ENCODE peak calls at places on chromosomes 11 and 22, in four cellular contexts. T is stimulated activated CD8-positive, alpha-beta memory T cell treated with anti-CD3 and anti-CD28 coated beads, Interleukin-4, amount 100 ng/mL, for 1 hour; V is fibroblast of mammary gland; U is fibroblast of pulmonary artery. J is an unnamed sample.

GRCh38 chr11:63537293-63538101 is 889 bp downstream of the PLAAT4 start:
- DNase-seq in T (no peak), V (peak), U (peak), J (no peak)

GRCh38 chr22:46528121-46528610 is 9.3 kb downstream of the CELSR1 start:
- DNase-seq in T (no peak), V (no peak), U (peak), J (peak)

GRCh38 chr11:16001044-16001568 is 355.2 kb downstream of the SOX6 start:
- DNase-seq in T (no peak), V (no peak), U (no peak), J (no peak)

GRCh38 chr11:7651140-7651551 is 22.2 kb downstream of the CYB5R2 start:
- DNase-seq in T (no peak), V (peak), U (no peak), J (peak)

GRCh38 chr22:31350410-31350863 is 4.3 kb upstream of the PATZ1 start:
- DNase-seq in T (no peak), V (peak), U (peak), J (no peak)

GRCh38 chr22:32585737-32586136 is 111.1 kb downstream of the FBXO7 start:
- DNase-seq in T (no peak), V (no peak), U (no peak), J (no peak)

GRCh38 chr22:23670378-23671295 is 20.2 kb upstream of the RGL4 start:
- DNase-seq in T (no peak), V (no peak), U (no peak), J (no peak)

GRCh38 chr11:85299247-85299646 is 327.9 kb downstream of the DLG2 start:
- DNase-seq in T (no peak), V (peak), U (no peak), J (no peak)

GRCh38 chr11:2942872-2943710 is 13.9 kb upstream of the PHLDA2 start:
- DNase-seq in T (no peak), V (no peak), U (no peak), J (no peak)

GRCh38 chr11:11584446-11584810 is 37.4 kb downstream of the GALNT18 start:
- DNase-seq in T (no peak), V (peak), U (peak), J (peak)

GRCh38 chr11:95570845-95571244 is 218.7 kb downstream of the FAM76B start:
- DNase-seq in T (no peak), V (no peak), U (no peak), J (no peak)

GRCh38 chr11:1436468-1437030 is 46.8 kb downstream of the BRSK2 start:
- DNase-seq in T (no peak), V (no peak), U (no peak), J (no peak)

GRCh38 chr11:47980093-47980906 is at the start of gene PTPRJ:
- DNase-seq in T (no peak), V (no peak), U (peak), J (peak)

GRCh38 chr11:113462830-113463229 is 12.4 kb downstream of the DRD2 start:
- DNase-seq in T (no peak), V (no peak), U (no peak), J (no peak)

GRCh38 chr11:116598036-116598435 is 174.8 kb downstream of the BUD13 start:
- DNase-seq in T (no peak), V (no peak), U (no peak), J (no peak)

GRCh38 chr11:45262900-45263299 is 23.2 kb downstream of the SYT13 start:
- DNase-seq in T (no peak), V (no peak), U (no peak), J (no peak)

GRCh38 chr11:61654397-61654829 is 25.8 kb upstream of the DAGLA start:
- DNase-seq in T (no peak), V (no peak), U (peak), J (no peak)

GRCh38 chr22:24695958-24696511 is 78.5 kb downstream of the PIWIL3 start:
- DNase-seq in T (no peak), V (no peak), U (peak), J (peak)

GRCh38 chr11:57310630-57311086 is 14.1 kb downstream of the TNKS1BP1 start:
- DNase-seq in T (no peak), V (peak), U (peak), J (no peak)

GRCh38 chr11:60780065-60780464 is 5.1 kb upstream of the MS4A10 start:
- DNase-seq in T (no peak), V (no peak), U (no peak), J (no peak)

GRCh38 chr22:43570531-43571144 is 158.8 kb downstream of the MPPED1 start:
- DNase-seq in T (no peak), V (no peak), U (no peak), J (no peak)